ENCODE peak calls at places on chromosomes 16 and 17, in eight cellular contexts. G is breast epithelium, F is stomach, I is HepG2, O is spleen, C is HCT116, D is H1, H is sigmoid colon. A is an unnamed sample. For H3K4me1, the result is how much of the 10 kb centered on the place peaks cover.

GRCh38 chr17:1920948-1921351 is 91.1 kb downstream of the RPA1 start:
- DNase-seq in G (peak), F (no peak), I (no peak), O (no peak), C (no peak), D (no peak), H (no peak), A (peak)

GRCh38 chr17:17545031-17545820 is 46.3 kb downstream of the PEMT start:
- DNase-seq in G (no peak), F (no peak), I (no peak), O (no peak), C (no peak), D (no peak), H (no peak), A (no peak)

GRCh38 chr17:58416937-58417299 is 416 bp downstream of the RNF43 start:
- DNase-seq in G (no peak), F (no peak), I (no peak), O (no peak), C (no peak), D (no peak), H (no peak), A (no peak)

GRCh38 chr17:79255046-79255445 is 180.4 kb downstream of the ENGASE start:
- DNase-seq in G (no peak), F (no peak), I (no peak), O (no peak), C (no peak), D (no peak), H (no peak), A (no peak)

GRCh38 chr16:65547799-65548446 is 426.1 kb upstream of the CDH11 start:
- DNase-seq in G (no peak), F (no peak), I (no peak), O (no peak), C (no peak), D (no peak), H (no peak), A (no peak)

GRCh38 chr17:1259910-1260389 is 10.3 kb upstream of the BHLHA9 start:
- DNase-seq in G (no peak), F (no peak), I (no peak), O (no peak), C (no peak), D (no peak), H (no peak), A (no peak)

GRCh38 chr16:60203525-60204124 is 1469.5 kb upstream of the GOT2 start:
- DNase-seq in G (no peak), F (no peak), I (no peak), O (no peak), C (no peak), D (no peak), H (no peak), A (no peak)

GRCh38 chr17:5513610-5514009 is 27.2 kb downstream of the MIS12 start:
- DNase-seq in G (no peak), F (no peak), I (no peak), O (no peak), C (no peak), D (no peak), H (no peak), A (no peak)

GRCh38 chr16:87922250-87922871 is 14.0 kb downstream of the CA5A start:
- DNase-seq in G (no peak), F (peak), I (no peak), O (no peak), C (no peak), D (no peak), H (no peak), A (no peak)

GRCh38 chr16:82439678-82440293 is 187.0 kb upstream of the CDH13 start:
- DNase-seq in G (no peak), F (no peak), I (peak), O (no peak), C (peak), D (peak), H (no peak), A (no peak)

GRCh38 chr17:66540131-66540781 is 237.8 kb downstream of the PRKCA start:
- DNase-seq in G (no peak), F (no peak), I (peak), O (no peak), C (no peak), D (peak), H (peak), A (no peak)

DNA sequence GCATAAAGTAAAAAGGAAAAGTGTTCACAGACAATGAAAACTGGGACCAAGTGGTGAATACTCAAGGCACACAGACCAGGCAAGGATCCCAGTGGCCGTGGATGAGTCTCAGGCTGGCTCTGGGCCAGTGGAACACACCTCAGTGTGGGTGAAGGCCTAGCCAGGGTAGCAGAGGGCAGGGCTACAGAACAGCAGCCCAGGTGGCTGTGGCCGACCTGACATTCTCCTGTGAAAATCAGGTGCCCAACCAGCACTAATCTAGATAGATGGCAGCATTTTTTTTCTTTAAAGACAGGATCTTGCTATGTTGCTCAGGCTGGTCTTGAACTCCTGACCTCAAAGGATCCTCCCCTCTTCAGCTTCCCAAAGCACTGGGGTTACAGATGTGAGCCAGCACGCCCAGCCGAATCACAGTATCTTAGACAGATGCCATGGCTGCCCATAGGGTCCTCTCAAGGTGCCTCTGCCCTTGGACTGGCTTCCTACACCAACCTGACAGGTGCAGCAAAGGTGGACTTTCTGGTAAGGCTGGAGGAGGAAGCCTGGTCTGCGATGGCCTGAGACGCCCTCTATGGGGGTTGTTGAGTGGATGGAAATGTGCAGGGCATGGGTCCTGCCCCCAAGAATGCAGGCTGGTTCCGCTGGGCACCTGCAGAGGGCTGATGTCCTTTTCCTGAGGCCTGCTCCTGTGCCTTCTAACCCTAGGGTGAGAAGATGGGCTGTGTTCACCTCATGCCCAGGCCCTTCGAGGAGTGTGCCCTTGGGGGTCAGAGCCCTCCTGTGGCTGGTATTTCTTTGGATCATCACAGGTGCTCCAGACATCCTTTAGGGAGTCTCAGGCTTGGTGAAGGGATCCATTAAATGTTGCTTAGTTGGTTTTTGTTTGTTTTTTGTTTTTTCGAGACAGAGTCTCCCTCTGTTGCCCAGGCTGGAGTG is 3.8 kb upstream of the P4HB start:
- DNase-seq in G (no peak), F (no peak), I (no peak), O (no peak), C (no peak), D (no peak), H (no peak), A (no peak)
- H3K4me1 ChIP-seq in G (under half), F (half or more), I (half or more), O (half or more), C (under half), D (under half), H (under half), A (under half)

DNA sequence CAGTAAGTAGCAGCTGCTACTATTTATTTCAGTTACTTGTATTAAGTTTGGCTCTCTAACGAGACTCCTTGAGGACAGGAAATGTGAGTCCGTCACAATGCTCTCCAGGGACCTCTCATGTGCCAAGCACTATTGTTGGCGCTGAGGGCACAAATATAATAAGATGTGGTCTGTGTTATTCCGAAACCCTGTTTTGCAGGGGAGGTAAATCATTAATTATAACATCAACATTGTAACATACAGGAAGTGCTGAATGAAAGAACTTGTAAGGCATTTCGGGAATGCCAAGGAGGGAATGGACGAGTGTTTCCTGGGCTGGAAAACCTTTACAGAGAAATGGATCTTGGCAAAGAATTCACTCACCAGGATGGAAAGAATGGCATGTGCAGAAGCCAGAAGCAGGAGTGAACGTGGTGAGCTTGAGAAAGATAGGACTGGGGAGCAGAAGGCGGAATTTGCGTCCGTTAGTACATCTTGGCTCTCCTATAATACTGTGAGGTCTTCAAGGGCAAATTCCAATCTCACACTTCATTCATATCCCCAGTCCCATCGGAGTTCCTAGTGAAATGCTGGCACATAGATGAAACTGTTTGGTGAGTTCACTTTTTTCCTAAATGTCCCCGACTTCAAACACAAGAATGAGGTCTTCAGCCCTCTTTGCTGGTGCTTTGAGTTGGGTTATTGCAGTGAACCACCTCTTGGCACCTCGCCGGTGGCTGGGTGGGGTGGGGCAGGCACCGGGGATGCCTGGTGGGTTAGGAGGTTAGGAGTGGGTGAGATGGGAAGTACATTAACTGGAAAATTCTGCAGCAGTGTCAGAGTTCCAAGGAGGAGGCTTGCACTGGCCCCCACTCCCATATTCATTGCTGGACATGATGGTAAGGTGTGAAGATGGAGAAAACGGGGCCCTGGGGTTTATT is 11.5 kb downstream of the TAC4 start:
- DNase-seq in G (no peak), F (peak), I (peak), O (no peak), C (no peak), D (no peak), H (no peak), A (peak)
- TF ChIP-seq POLR2AphosphoS5 in G (no peak), F (no peak), I (no peak), O (no peak), C (no peak), D (no peak), H (no peak), A (peak)

GRCh38 chr16:26526633-26527032 is 540.1 kb upstream of the C16orf82 start:
- DNase-seq in G (no peak), F (no peak), I (no peak), O (no peak), C (no peak), D (no peak), H (no peak), A (no peak)

GRCh38 chr16:26530584-26531289 is 536.0 kb upstream of the C16orf82 start:
- DNase-seq in G (no peak), F (no peak), I (peak), O (no peak), C (no peak), D (no peak), H (no peak), A (no peak)

GRCh38 chr16:26521626-26522025 is 545.1 kb upstream of the C16orf82 start:
- DNase-seq in G (no peak), F (no peak), I (no peak), O (no peak), C (no peak), D (no peak), H (no peak), A (no peak)

GRCh38 chr16:26524831-26525230 is 541.9 kb upstream of the C16orf82 start:
- DNase-seq in G (no peak), F (no peak), I (no peak), O (no peak), C (no peak), D (no peak), H (no peak), A (no peak)

GRCh38 chr16:26525856-26526255 is 540.9 kb upstream of the C16orf82 start:
- DNase-seq in G (no peak), F (no peak), I (no peak), O (no peak), C (no peak), D (no peak), H (no peak), A (no peak)
- H3K4me3 ChIP-seq in G (no peak), F (no peak), I (no peak), O (no peak), C (no peak), D (no peak), H (no peak), A (no peak)

GRCh38 chr17:74761931-74762330 is 13.5 kb downstream of the NHERF1 start:
- DNase-seq in G (no peak), F (no peak), I (no peak), O (no peak), C (no peak), D (no peak), H (no peak), A (no peak)

GRCh38 chr17:74761419-74761818 is 13.0 kb downstream of the NHERF1 start:
- DNase-seq in G (no peak), F (no peak), I (no peak), O (no peak), C (no peak), D (no peak), H (no peak), A (no peak)

GRCh38 chr17:74760404-74761105 is 12.1 kb downstream of the NHERF1 start:
- DNase-seq in G (no peak), F (no peak), I (no peak), O (no peak), C (no peak), D (no peak), H (no peak), A (peak)

GRCh38 chr17:74766413-74766812 is 9.7 kb downstream of the NAT9 start:
- DNase-seq in G (no peak), F (no peak), I (no peak), O (no peak), C (no peak), D (no peak), H (no peak), A (no peak)

GRCh38 chr17:74763565-74764387 is 12.4 kb downstream of the NAT9 start:
- DNase-seq in G (no peak), F (no peak), I (peak), O (no peak), C (no peak), D (no peak), H (no peak), A (no peak)
- H3K4me1 ChIP-seq in G (under half), F (half or more), I (half or more), O (half or more), C (under half), D (under half), H (under half), A (under half)

GRCh38 chr17:61392679-61393078 is 7.0 kb upstream of the TBX2 start:
- DNase-seq in G (no peak), F (no peak), I (no peak), O (no peak), C (no peak), D (no peak), H (no peak), A (no peak)
- TF ChIP-seq POLR2AphosphoS5 in G (no peak), F (no peak), I (no peak), O (no peak), C (no peak), D (no peak), H (no peak), A (no peak)

GRCh38 chr17:49035470-49036269 is 38.5 kb downstream of the IGF2BP1 start:
- DNase-seq in G (peak), F (peak), I (no peak), O (no peak), C (peak), D (peak), H (no peak), A (no peak)
- H3K4me3 ChIP-seq in G (peak), F (peak), I (no peak), O (no peak), C (peak), D (no peak), H (peak), A (peak)

DNA sequence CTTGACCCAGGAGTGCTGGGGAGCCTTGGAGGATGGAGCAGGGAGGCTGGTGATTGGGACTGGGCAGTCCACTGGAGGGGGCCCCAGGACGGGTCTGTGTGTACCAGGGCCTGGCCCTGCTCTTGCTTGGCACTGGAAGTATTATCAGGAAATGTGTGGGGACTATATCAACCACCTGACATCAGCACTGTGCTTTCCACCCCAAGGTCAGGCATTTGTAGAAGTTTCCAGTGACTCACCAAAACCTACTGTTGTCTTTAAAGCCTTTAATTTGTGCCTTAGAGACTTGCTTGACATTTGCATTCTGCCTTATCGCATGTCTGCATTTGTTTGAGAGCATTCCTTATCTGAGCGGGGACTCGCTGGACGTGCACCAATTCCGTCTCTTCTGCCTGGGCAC is 323.1 kb downstream of the FOXL1 start:
- DNase-seq in G (no peak), F (no peak), I (no peak), O (no peak), C (no peak), D (no peak), H (no peak), A (no peak)
- H3K4me1 ChIP-seq in G (under half), F (under half), I (under half), O (under half), C (under half), D (under half), H (under half), A (under half)

A was measured in prostate gland.